ENCODE peak calls at places on chromosome 21, in ten cellular contexts. W is epithelial cell of esophagus, S is tibial artery, I is MCF 10A, A is transverse colon, R is heart left ventricle, E is endodermal cell, C is fibroblast of lung, N is GM06990, K is GM12864. H is an unnamed sample.

GRCh38 chr21:31204801-31205200 is 139.3 kb downstream of the TIAM1 start:
- DNase-seq in W (no peak), S (no peak), I (no peak), A (no peak), R (no peak), E (no peak), C (no peak), N (no peak), K (no peak), H (no peak)

GRCh38 chr21:25583370-25584133 is 23.7 kb downstream of the MRPL39 start:
- DNase-seq in W (no peak), S (no peak), I (no peak), A (no peak), R (no peak), E (no peak), C (no peak), N (no peak), K (no peak), H (no peak)

GRCh38 chr21:41601573-41602371 is 93.8 kb upstream of the TMPRSS2 start:
- DNase-seq in W (peak; percentile 20), S (peak; percentile 32), I (peak; percentile 37), A (no peak), R (no peak), E (peak; percentile 27), C (peak; percentile 42), N (no peak), K (no peak), H (no peak)

GRCh38 chr21:33255404-33255803 is 10.8 kb upstream of the IL10RB start:
- DNase-seq in W (no peak), S (no peak), I (no peak), A (no peak), R (no peak), E (no peak), C (no peak), N (no peak), K (no peak), H (no peak)

GRCh38 chr21:15301014-15301413 is 236.2 kb upstream of the NRIP1 start:
- DNase-seq in W (peak; percentile 70), S (no peak), I (no peak), A (no peak), R (peak; percentile 21), E (no peak), C (peak; percentile 78), N (no peak), K (no peak), H (no peak)

GRCh38 chr21:25171438-25171837 is 435.8 kb downstream of the MRPL39 start:
- DNase-seq in W (peak; percentile 4), S (no peak), I (peak; percentile 84), A (no peak), R (no peak), E (no peak), C (peak; percentile 81), N (no peak), K (no peak), H (no peak)

GRCh38 chr21:32455548-32455947 is 43.0 kb downstream of the EVA1C start:
- DNase-seq in W (no peak), S (no peak), I (peak; percentile 86), A (no peak), R (no peak), E (no peak), C (no peak), N (no peak), K (no peak), H (no peak)

GRCh38 chr21:42187976-42188653 is 30.8 kb upstream of the ABCG1 start:
- DNase-seq in W (peak; percentile 46), S (no peak), I (no peak), A (peak; percentile 61), R (peak; percentile 44), E (no peak), C (peak; percentile 23), N (peak; percentile 74), K (peak; percentile 92), H (no peak)

GRCh38 chr21:42568377-42568776 is 54.7 kb downstream of the SLC37A1 start:
- DNase-seq in W (no peak), S (peak; percentile 33), I (no peak), A (peak; percentile 7), R (no peak), E (peak; percentile 21), C (no peak), N (no peak), K (no peak), H (no peak)

GRCh38 chr21:41170442-41170841 is 2.5 kb downstream of the BACE2 start:
- DNase-seq in W (peak; percentile 57), S (no peak), I (peak; percentile 71), A (peak; percentile 62), R (peak; percentile 45), E (peak; percentile 86), C (peak; percentile 40), N (no peak), K (no peak), H (peak; percentile 31)

GRCh38 chr21:29217818-29218252 is 80.9 kb upstream of the BACH1 start:
- DNase-seq in W (peak; percentile 97), S (no peak), I (peak; percentile 90), A (no peak), R (no peak), E (no peak), C (peak; percentile 97), N (no peak), K (no peak), H (no peak)

GRCh38 chr21:18449586-18449985 is 46.0 kb upstream of the TMPRSS15 start:
- DNase-seq in W (no peak), S (no peak), I (no peak), A (no peak), R (no peak), E (no peak), C (no peak), N (no peak), K (no peak), H (no peak)

GRCh38 chr21:36202721-36203602 is 46.3 kb downstream of the DOP1B start:
- DNase-seq in W (peak; percentile 59), S (no peak), I (no peak), A (no peak), R (no peak), E (no peak), C (peak; percentile 20), N (no peak), K (no peak), H (no peak)

GRCh38 chr21:21003701-21004100 is 5.5 kb downstream of the NCAM2 start:
- DNase-seq in W (peak; percentile 5), S (no peak), I (peak; percentile 55), A (no peak), R (no peak), E (peak; percentile 60), C (peak; percentile 23), N (no peak), K (no peak), H (no peak)

GRCh38 chr21:28444131-28444530 is 548.5 kb downstream of the LTN1 start:
- DNase-seq in W (no peak), S (no peak), I (no peak), A (no peak), R (no peak), E (no peak), C (no peak), N (no peak), K (no peak), H (no peak)

DNA sequence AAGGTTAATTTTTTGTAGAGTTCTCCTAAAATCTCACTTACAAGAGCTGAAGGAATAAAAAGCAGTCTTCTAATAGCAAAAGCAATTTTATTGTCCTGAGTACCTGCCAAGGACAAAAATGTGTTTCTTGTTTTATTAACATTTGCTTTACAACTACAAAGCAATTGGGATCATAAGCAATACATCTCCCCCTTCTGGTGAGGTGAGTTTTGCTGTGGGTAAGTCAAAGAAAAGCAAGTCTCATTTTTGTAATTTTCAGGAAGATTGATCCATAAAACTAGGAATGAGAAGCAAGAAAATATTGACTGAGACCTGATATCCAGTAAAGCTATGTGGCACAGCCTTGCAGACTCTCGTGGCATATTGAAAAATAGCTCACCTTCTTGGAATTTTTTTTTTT is 2162.7 kb downstream of the NCAM2 start:
- DNase-seq in W (no peak), S (no peak), I (peak; percentile 41), A (no peak), R (no peak), E (no peak), C (no peak), N (no peak), K (no peak), H (no peak)
- TF ChIP-seq CTCF in W (no peak), S (no peak), I (peak; percentile 29), A (no peak), R (no peak), E (peak; percentile 57), C (no peak), N (no peak), K (no peak), H (no peak)

GRCh38 chr21:38333290-38334272 is 76.8 kb downstream of the KCNJ15 start:
- DNase-seq in W (no peak), S (peak; percentile 60), I (peak; percentile 36), A (no peak), R (peak; percentile 54), E (peak; percentile 57), C (no peak), N (no peak), K (no peak), H (peak; percentile 40)
- TF ChIP-seq CTCF in W (no peak), S (no peak), I (peak; percentile 8), A (no peak), R (peak; percentile 38), E (peak; percentile 77), C (peak; percentile 49), N (peak; percentile 36), K (peak; percentile 21), H (peak; percentile 36)

GRCh38 chr21:45112371-45112770 is 38.0 kb downstream of the ADARB1 start:
- DNase-seq in W (no peak), S (no peak), I (no peak), A (no peak), R (no peak), E (no peak), C (peak; percentile 26), N (no peak), K (no peak), H (no peak)

GRCh38 chr21:45108808-45109800 is 34.7 kb downstream of the ADARB1 start:
- DNase-seq in W (no peak), S (no peak), I (no peak), A (no peak), R (no peak), E (no peak), C (no peak), N (no peak), K (no peak), H (no peak)

GRCh38 chr21:45111703-45112102 is 37.3 kb downstream of the ADARB1 start:
- DNase-seq in W (no peak), S (no peak), I (no peak), A (no peak), R (no peak), E (no peak), C (no peak), N (no peak), K (no peak), H (no peak)

GRCh38 chr21:45109831-45110492 is 35.6 kb downstream of the ADARB1 start:
- DNase-seq in W (no peak), S (peak; percentile 70), I (no peak), A (peak; percentile 52), R (no peak), E (no peak), C (peak; percentile 29), N (peak; percentile 83), K (peak; percentile 92), H (no peak)

GRCh38 chr21:45110873-45111624 is 36.7 kb downstream of the ADARB1 start:
- DNase-seq in W (peak; percentile 38), S (no peak), I (no peak), A (no peak), R (no peak), E (no peak), C (no peak), N (peak; percentile 66), K (no peak), H (no peak)
- TF ChIP-seq CTCF in W (no peak), S (no peak), I (no peak), A (no peak), R (no peak), E (no peak), C (no peak), N (no peak), K (no peak), H (no peak)

GRCh38 chr21:44304041-44304738 is 4.3 kb downstream of the PFKL start:
- DNase-seq in W (no peak), S (no peak), I (no peak), A (peak; percentile 25), R (no peak), E (no peak), C (no peak), N (no peak), K (no peak), H (no peak)
- TF ChIP-seq CTCF in W (no peak), S (no peak), I (no peak), A (no peak), R (no peak), E (no peak), C (no peak), N (no peak), K (no peak), H (no peak)

H was measured in heart right ventricle.